ENCODE peak calls at places on chromosomes 12 and 14, in seven cellular contexts. B is K562, U is colonic mucosa, C is left ventricle myocardium inferior, D is heart right ventricle, X is astrocyte of the cerebellum, R is body of pancreas. P is an unnamed sample.

GRCh38 chr14:26448181-26448855 is 149.5 kb downstream of the NOVA1 start:
- DNase-seq in B (no peak), D (no peak), R (no peak), C (no peak), X (no peak), U (no peak), P (no peak)

GRCh38 chr14:81533212-81533535 is 479 bp downstream of the SEL1L start:
- DNase-seq in C (no peak), X (no peak), R (no peak), B (no peak), D (no peak), U (no peak), P (no peak)

GRCh38 chr12:23415180-23415579 is 534.3 kb downstream of the SOX5 start:
- DNase-seq in U (no peak), C (no peak), D (no peak), R (no peak), X (no peak), B (no peak), P (no peak)

GRCh38 chr12:66092559-66093269 is 37.8 kb downstream of the LLPH start:
- DNase-seq in C (no peak), R (no peak), D (no peak), B (no peak), U (no peak), X (no peak), P (peak)

GRCh38 chr14:104296388-104297312 is 158.3 kb downstream of the KIF26A start:
- DNase-seq in B (no peak), D (no peak), C (peak), R (no peak), U (no peak), X (no peak), P (no peak)

GRCh38 chr14:65103150-65103760 is 938 bp upstream of the MAX start:
- DNase-seq in D (no peak), U (peak), R (peak), X (no peak), B (no peak), C (no peak), P (peak)

GRCh38 chr14:77124345-77125274 is 17.0 kb downstream of the ZDHHC22 start:
- DNase-seq in U (peak), X (no peak), B (peak), R (peak), D (no peak), C (peak), P (peak)

GRCh38 chr14:60508707-60509437 is at the start of gene SIX6:
- DNase-seq in C (no peak), R (no peak), U (no peak), D (no peak), X (peak), B (no peak), P (no peak)

GRCh38 chr12:31682136-31682962 is 22.9 kb downstream of the ETFBKMT start:
- DNase-seq in B (peak), R (peak), D (peak), C (peak), X (peak), U (peak), P (peak)

GRCh38 chr12:74780458-74781241 is 243.0 kb downstream of the ATXN7L3B start:
- DNase-seq in C (no peak), B (no peak), D (no peak), R (no peak), U (no peak), X (peak), P (no peak)

GRCh38 chr12:93671044-93671443 is 6.1 kb upstream of the CRADD start:
- DNase-seq in D (no peak), X (no peak), C (no peak), B (no peak), R (no peak), U (no peak), P (no peak)

GRCh38 chr12:34402228-34402898 is 380.1 kb downstream of the ALG10 start:
- DNase-seq in B (peak), X (no peak), R (no peak), C (peak), D (peak), U (peak), P (no peak)

GRCh38 chr12:121580959-121581680 is at the start of gene KDM2B:
- DNase-seq in R (peak), X (no peak), U (peak), D (no peak), C (peak), B (peak), P (peak)

GRCh38 chr14:21311614-21312013 is 31.7 kb downstream of the RPGRIP1 start:
- DNase-seq in U (no peak), X (no peak), R (no peak), C (no peak), D (no peak), B (no peak), P (no peak)

GRCh38 chr12:76409074-76409473 is 60.9 kb upstream of the BBS10 start:
- DNase-seq in B (no peak), C (no peak), D (no peak), U (no peak), X (no peak), R (no peak), P (no peak)

GRCh38 chr12:52945389-52946232 is 3.3 kb upstream of the KRT18 start:
- DNase-seq in X (no peak), D (no peak), U (peak), R (peak), C (no peak), B (no peak), P (peak)

GRCh38 chr14:26410189-26410685 is 187.6 kb downstream of the NOVA1 start:
- DNase-seq in D (no peak), R (no peak), U (no peak), X (no peak), B (no peak), C (no peak), P (no peak)

GRCh38 chr14:77485901-77486678 is 12.5 kb downstream of the ISM2 start:
- DNase-seq in U (no peak), R (no peak), D (no peak), B (no peak), C (no peak), X (no peak), P (peak)

GRCh38 chr14:55532645-55533309 is 47.2 kb upstream of the KTN1 start:
- DNase-seq in X (no peak), R (no peak), U (no peak), B (no peak), D (no peak), C (no peak), P (no peak)

GRCh38 chr12:21962236-21962635 is 21.0 kb upstream of the ABCC9 start:
- DNase-seq in D (no peak), C (no peak), R (no peak), U (no peak), X (no peak), B (no peak), P (peak)

GRCh38 chr12:41904041-41904440 is 240.6 kb downstream of the GXYLT1 start:
- DNase-seq in R (no peak), U (no peak), C (no peak), X (no peak), B (no peak), D (no peak), P (no peak)

GRCh38 chr12:67193705-67194104 is 75.5 kb upstream of the CAND1 start:
- DNase-seq in B (peak), R (no peak), U (no peak), X (peak), C (no peak), D (peak), P (peak)

GRCh38 chr14:92106095-92106937 is at the start of gene ATXN3:
- DNase-seq in R (peak), U (peak), X (peak), B (peak), D (peak), C (peak), P (peak)

GRCh38 chr14:68888883-68889282 is 90.2 kb downstream of the ACTN1 start:
- DNase-seq in U (no peak), C (no peak), R (peak), D (no peak), B (no peak), X (no peak), P (no peak)

GRCh38 chr12:116319851-116320621 is 42.5 kb upstream of the MED13L start:
- DNase-seq in R (peak), X (peak), U (peak), B (no peak), D (peak), C (peak), P (peak)

GRCh38 chr14:64654072-64654899 is 49.9 kb upstream of the PLEKHG3 start:
- DNase-seq in D (no peak), B (no peak), X (peak), C (no peak), R (no peak), U (no peak), P (peak)

GRCh38 chr12:122026706-122027328 is 5.1 kb downstream of the BCL7A start:
- DNase-seq in R (no peak), B (no peak), C (no peak), U (no peak), X (no peak), D (no peak), P (no peak)

GRCh38 chr12:85725991-85726390 is 110.2 kb downstream of the RASSF9 start:
- DNase-seq in D (no peak), B (no peak), C (no peak), U (no peak), R (no peak), X (no peak), P (peak)

GRCh38 chr14:56738020-56738419 is 72.3 kb downstream of the OTX2 start:
- DNase-seq in B (no peak), X (no peak), C (no peak), R (no peak), U (no peak), D (no peak), P (no peak)

GRCh38 chr14:53011053-53011462 is 60.2 kb upstream of the FERMT2 start:
- DNase-seq in X (peak), C (peak), B (no peak), R (peak), U (peak), D (peak), P (peak)

GRCh38 chr12:9646794-9647622 is 22.5 kb upstream of the CLEC2D start:
- DNase-seq in X (no peak), D (no peak), C (no peak), R (no peak), U (no peak), B (no peak), P (no peak)

GRCh38 chr12:131091413-131091975 is 137.8 kb downstream of the ADGRD1 start:
- DNase-seq in B (no peak), U (no peak), D (no peak), R (peak), C (no peak), X (no peak), P (no peak)

GRCh38 chr14:72024043-72024407 is 91.8 kb downstream of the RGS6 start:
- DNase-seq in C (no peak), X (no peak), B (peak), R (peak), D (peak), U (peak), P (no peak)

GRCh38 chr14:72710212-72710611 is 183.7 kb downstream of the DPF3 start:
- DNase-seq in C (no peak), X (peak), D (no peak), R (no peak), B (no peak), U (no peak), P (peak)

GRCh38 chr14:66813636-66814035 is 305.7 kb downstream of the GPHN start:
- DNase-seq in B (no peak), X (no peak), C (no peak), U (no peak), D (no peak), R (no peak), P (no peak)

GRCh38 chr14:66815687-66816086 is 307.7 kb downstream of the GPHN start:
- DNase-seq in C (no peak), X (no peak), D (no peak), U (no peak), R (no peak), B (no peak), P (no peak)
- TF ChIP-seq CTCF in C (no peak), X (no peak), D (no peak), U (no peak), R (no peak), B (no peak), P (no peak)

GRCh38 chr12:57837779-57838562 is 8.6 kb downstream of the CTDSP2 start:
- DNase-seq in D (peak), B (no peak), R (no peak), U (no peak), C (peak), X (no peak), P (peak)
- H3K4me3 ChIP-seq in D (no peak), B (no peak), R (no peak), U (no peak), C (peak), X (no peak), P (no peak)

GRCh38 chr14:106694638-106695393 is 1168.4 kb downstream of the TMEM121 start:
- DNase-seq in D (peak), C (peak), B (no peak), X (no peak), R (no peak), U (no peak), P (no peak)

GRCh38 chr14:106686533-106686932 is 1160.2 kb downstream of the TMEM121 start:
- DNase-seq in X (no peak), B (no peak), D (no peak), U (no peak), C (no peak), R (no peak), P (no peak)

GRCh38 chr14:106690333-106690891 is 1164.0 kb downstream of the TMEM121 start:
- DNase-seq in B (no peak), X (no peak), D (no peak), R (no peak), U (no peak), C (no peak), P (no peak)

DNA sequence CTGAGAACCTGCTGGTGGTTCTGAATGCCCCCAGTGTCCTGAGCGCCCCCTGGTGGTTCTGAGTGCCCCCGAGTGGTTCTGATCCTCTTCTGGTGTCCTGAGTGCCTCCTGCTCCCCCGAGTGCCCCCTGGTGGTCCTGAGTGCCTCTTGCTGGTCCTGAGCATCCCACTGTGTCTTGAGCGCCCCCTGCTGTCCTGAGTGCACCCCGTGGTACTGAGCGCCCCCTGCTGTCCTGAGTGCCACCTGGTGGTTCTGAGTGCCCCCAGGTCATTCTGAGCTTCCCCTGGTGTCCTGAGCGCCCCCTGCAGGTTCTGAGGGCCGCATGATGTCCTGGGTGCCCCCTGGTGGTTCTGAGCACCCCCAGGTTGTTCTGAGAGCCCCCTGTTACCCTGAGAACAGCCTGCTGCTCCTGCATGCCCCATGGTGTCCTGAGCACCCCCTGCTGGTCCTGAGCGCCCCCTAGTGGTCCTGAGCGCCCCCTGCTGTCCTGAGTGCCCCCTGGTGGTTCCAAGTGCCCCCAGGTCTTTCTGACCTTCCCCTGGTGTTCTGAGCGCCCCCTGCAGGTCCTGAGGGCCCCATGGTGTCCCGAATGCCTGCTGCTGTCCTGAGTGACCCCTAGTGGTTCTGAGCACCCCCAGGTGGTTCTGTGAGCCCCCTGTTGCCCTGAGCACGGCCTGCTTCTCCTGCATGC is 1165.4 kb downstream of the TMEM121 start:
- DNase-seq in C (peak), B (peak), U (peak), R (peak), D (peak), X (no peak), P (no peak)
- TF ChIP-seq CTCF in C (no peak), B (peak), U (no peak), R (peak), D (no peak), X (peak), P (no peak)

DNA sequence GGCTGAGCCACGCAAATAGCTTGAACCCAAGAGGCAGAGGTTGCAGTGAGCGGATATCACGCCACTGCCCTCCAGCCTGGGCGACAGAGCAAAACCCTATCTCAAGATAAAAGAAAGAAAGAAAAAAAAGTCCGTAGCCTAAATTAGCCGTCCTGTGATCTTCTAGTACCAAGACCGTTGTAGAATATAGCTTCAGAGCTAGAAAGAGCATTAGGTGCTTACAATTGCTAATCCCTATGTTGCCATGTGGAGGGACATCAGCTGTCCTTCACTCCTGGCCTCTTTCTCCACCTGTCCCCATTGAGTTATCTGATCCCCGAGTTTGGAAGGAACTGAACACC is 1.2 kb downstream of the CDKN3 start:
- DNase-seq in B (no peak), R (no peak), U (no peak), X (no peak), D (no peak), C (no peak), P (no peak)
- H3K4me3 ChIP-seq in B (peak), R (no peak), U (no peak), X (no peak), D (no peak), C (no peak), P (peak)

GRCh38 chr12:99390707-99391106 is 256.8 kb upstream of the GARIN6 start:
- DNase-seq in C (no peak), U (no peak), X (no peak), B (no peak), R (peak), D (no peak), P (no peak)
- TF ChIP-seq CTCF in C (peak), U (no peak), X (peak), B (no peak), R (peak), D (no peak), P (no peak)

DNA sequence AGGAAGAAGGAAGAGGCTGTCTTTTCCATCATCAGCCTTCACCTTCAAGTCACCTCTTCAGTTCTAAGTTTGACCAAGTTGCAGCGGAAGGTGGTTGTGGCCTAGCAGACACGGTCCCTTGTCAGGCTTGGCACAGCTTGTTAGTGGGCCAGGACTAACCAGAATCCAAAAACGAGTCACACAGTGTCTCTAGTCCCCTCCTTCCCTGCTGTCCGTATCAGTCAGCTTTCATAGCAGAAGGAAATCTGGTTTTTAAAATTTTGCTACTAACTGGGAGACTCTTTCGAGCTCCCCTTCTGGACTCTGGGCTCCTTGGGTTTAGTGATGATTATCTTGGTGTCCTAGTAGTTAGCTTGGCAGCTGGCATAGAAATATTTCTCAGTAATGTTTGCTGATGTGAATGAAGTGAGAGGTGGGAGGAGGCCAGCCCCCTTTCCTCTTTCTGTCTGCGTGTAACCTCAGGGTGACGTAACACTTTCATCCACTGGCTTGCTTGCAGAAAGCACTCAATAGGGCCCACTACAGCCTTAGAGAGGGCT is 3.8 kb downstream of the ETV6 start:
- DNase-seq in B (no peak), D (no peak), X (no peak), R (no peak), C (no peak), U (no peak), P (no peak)
- H3K4me3 ChIP-seq in B (peak), D (no peak), X (peak), R (no peak), C (peak), U (peak), P (peak)

GRCh38 chr12:100401660-100402059 is 44.8 kb downstream of the SLC17A8 start:
- DNase-seq in C (no peak), U (no peak), D (no peak), R (no peak), B (no peak), X (peak), P (peak)

GRCh38 chr12:100399095-100399494 is 42.2 kb downstream of the SLC17A8 start:
- DNase-seq in R (no peak), D (no peak), C (no peak), X (no peak), B (no peak), U (no peak), P (no peak)

GRCh38 chr12:100403446-100403845 is 46.6 kb downstream of the SLC17A8 start:
- DNase-seq in R (no peak), B (no peak), C (no peak), U (no peak), D (no peak), X (no peak), P (no peak)

DNA sequence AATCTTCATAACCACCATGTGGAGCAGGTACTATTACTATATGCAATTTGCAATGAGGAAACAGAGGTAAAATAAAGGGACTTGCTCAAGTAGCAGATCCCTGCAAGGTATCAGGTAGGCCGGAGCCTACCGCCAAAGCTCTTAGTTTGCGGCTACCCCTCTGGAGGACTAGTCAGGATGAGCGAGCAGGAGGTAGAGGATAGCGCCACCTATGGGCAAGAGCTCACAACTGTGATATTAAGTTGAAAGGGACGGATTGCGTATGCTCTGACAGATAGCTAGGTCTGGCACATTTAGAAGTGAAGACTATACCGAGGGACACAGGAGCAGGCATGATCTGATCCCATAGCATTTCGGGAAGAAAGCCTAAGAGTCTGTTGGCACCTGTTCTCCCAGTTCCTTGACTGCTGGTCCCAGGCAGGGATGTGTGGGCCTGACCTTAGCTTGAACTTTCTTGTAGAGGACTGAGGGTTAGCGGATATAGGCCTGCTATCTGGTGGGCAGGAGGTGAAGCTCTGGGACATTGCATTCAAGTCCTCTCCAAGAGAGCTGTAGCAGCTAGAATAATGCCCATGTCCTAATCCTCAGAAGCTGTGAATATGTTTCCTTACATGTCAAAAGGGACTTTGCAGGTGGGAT is 48.0 kb downstream of the SLC17A8 start:
- DNase-seq in D (no peak), C (no peak), U (peak), X (no peak), R (peak), B (peak), P (peak)
- TF ChIP-seq CTCF in D (no peak), C (peak), U (no peak), X (peak), R (peak), B (peak), P (peak)

GRCh38 chr12:51025748-51026654 is at the start of gene SLC11A2:
- DNase-seq in C (peak), U (peak), D (peak), B (peak), X (peak), R (peak), P (peak)

GRCh38 chr12:51025182-51025747 is 919 bp downstream of the SLC11A2 start:
- DNase-seq in D (no peak), R (no peak), C (no peak), X (no peak), B (no peak), U (no peak), P (no peak)

GRCh38 chr12:51028126-51028810 is 2.1 kb upstream of the SLC11A2 start:
- DNase-seq in C (no peak), U (peak), R (no peak), X (peak), B (peak), D (no peak), P (peak)

GRCh38 chr12:51028811-51029146 is 2.6 kb upstream of the SLC11A2 start:
- DNase-seq in R (no peak), X (no peak), D (no peak), U (no peak), C (no peak), B (no peak), P (peak)

GRCh38 chr12:51027342-51027835 is 1.2 kb upstream of the SLC11A2 start:
- DNase-seq in X (no peak), C (no peak), U (no peak), D (no peak), R (no peak), B (no peak), P (no peak)
- H3K4me3 ChIP-seq in X (no peak), C (no peak), U (no peak), D (no peak), R (no peak), B (no peak), P (no peak)